ENCODE peak calls at places on chromosomes 16 and 17, in seven cellular contexts. N is lower lobe of right lung, Y is heart right ventricle, Z is HFF-Myc, P is suprapubic skin, G is tibial nerve, B is endodermal cell. D is an unnamed sample.

GRCh38 chr17:35947156-35947585 is 3.7 kb upstream of the LYZL6 start:
- DNase-seq in N (no peak), Y (peak), Z (no peak), P (no peak), G (peak), B (peak), D (peak)

GRCh38 chr16:2841606-2842339 is 11.7 kb downstream of the ZG16B start:
- DNase-seq in N (peak), Y (no peak), Z (no peak), P (no peak), G (no peak), B (no peak), D (peak)

GRCh38 chr16:69932691-69933392 is 18.3 kb upstream of the CLEC18A start:
- DNase-seq in N (peak), Y (no peak), Z (no peak), P (no peak), G (no peak), B (no peak), D (no peak)

GRCh38 chr17:62800580-62800979 is 7.5 kb downstream of the MARCHF10 start:
- DNase-seq in N (no peak), Y (no peak), Z (no peak), P (no peak), G (no peak), B (peak), D (no peak)

GRCh38 chr16:47780213-47780612 is 319.1 kb downstream of the PHKB start:
- DNase-seq in N (no peak), Y (no peak), Z (no peak), P (no peak), G (no peak), B (no peak), D (no peak)

GRCh38 chr17:41919165-41919817 is 540 bp upstream of the ACLY start:
- DNase-seq in N (no peak), Y (no peak), Z (no peak), P (no peak), G (peak), B (peak), D (no peak)

GRCh38 chr17:77467513-77467912 is 326.7 kb downstream of the SEC14L1 start:
- DNase-seq in N (peak), Y (no peak), Z (no peak), P (no peak), G (no peak), B (no peak), D (no peak)

GRCh38 chr16:27365142-27366089 is 36.6 kb upstream of the IL21R start:
- DNase-seq in N (no peak), Y (no peak), Z (no peak), P (no peak), G (no peak), B (no peak), D (no peak)

GRCh38 chr17:31702040-31702439 is 157.0 kb downstream of the COPRS start:
- DNase-seq in N (no peak), Y (no peak), Z (no peak), P (no peak), G (no peak), B (no peak), D (no peak)

GRCh38 chr17:29111816-29112499 is 68.2 kb downstream of the MYO18A start:
- DNase-seq in N (peak), Y (peak), Z (peak), P (peak), G (peak), B (peak), D (peak)
- H3K4me3 ChIP-seq in N (no peak), Y (no peak), Z (no peak), P (no peak), G (no peak), B (no peak), D (no peak)

DNA sequence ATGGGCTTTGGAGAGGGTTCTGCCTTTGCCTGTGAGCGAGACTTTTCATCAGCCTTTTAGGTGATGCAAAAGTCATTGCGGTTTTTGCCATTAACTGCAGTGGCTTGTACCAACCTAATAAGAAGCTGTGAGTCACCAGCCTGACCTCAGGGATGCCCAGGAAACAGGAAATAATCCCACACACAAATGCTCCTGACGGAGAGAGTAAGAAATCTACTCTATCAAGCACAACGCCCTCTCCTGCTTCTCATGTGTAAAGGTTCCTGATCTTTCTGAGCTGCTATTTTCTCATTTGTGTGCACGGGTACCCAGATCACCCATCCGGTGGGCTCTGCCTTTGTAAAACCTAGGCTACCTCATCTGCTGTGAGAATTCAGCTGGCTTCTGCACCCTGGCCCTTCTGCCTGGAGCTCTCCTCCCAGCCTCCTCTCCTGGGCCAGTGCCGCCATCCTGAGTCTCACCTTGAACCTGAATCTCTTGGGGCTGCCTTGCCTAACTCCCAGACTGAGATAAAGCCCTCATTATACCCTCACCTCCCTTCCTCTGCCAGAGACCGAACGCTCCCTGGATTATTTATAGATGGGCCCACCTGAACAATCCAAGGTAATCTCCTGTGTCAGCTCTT is 299.7 kb downstream of the C16orf95 start:
- DNase-seq in N (no peak), Y (no peak), Z (peak), P (no peak), G (no peak), B (peak), D (no peak)
- TF ChIP-seq CTCF in N (no peak), Y (no peak), Z (peak), P (no peak), G (no peak), B (peak), D (no peak)

GRCh38 chr17:64492481-64493109 is 4.3 kb downstream of the POLG2 start:
- DNase-seq in N (no peak), Y (no peak), Z (no peak), P (no peak), G (no peak), B (no peak), D (peak)

GRCh38 chr17:64496786-64497564 is at the start of gene POLG2:
- DNase-seq in N (peak), Y (peak), Z (peak), P (peak), G (peak), B (peak), D (peak)

GRCh38 chr17:64496348-64496785 is 487 bp downstream of the POLG2 start:
- DNase-seq in N (no peak), Y (no peak), Z (no peak), P (no peak), G (no peak), B (no peak), D (no peak)

GRCh38 chr17:64491995-64492394 is 4.9 kb downstream of the POLG2 start:
- DNase-seq in N (no peak), Y (no peak), Z (no peak), P (no peak), G (no peak), B (no peak), D (no peak)

GRCh38 chr17:64494121-64494520 is 2.7 kb downstream of the POLG2 start:
- DNase-seq in N (no peak), Y (no peak), Z (no peak), P (no peak), G (no peak), B (no peak), D (no peak)
- H3K4me3 ChIP-seq in N (no peak), Y (no peak), Z (peak), P (no peak), G (no peak), B (peak), D (peak)

GRCh38 chr17:58351182-58351581 is 819 bp downstream of the SUPT4H1 start:
- DNase-seq in N (no peak), Y (no peak), Z (no peak), P (no peak), G (no peak), B (no peak), D (no peak)

GRCh38 chr17:58352843-58353719 is 1.1 kb upstream of the SUPT4H1 start:
- DNase-seq in N (peak), Y (peak), Z (no peak), P (no peak), G (no peak), B (peak), D (peak)

GRCh38 chr17:58351710-58352017 is 337 bp downstream of the SUPT4H1 start:
- DNase-seq in N (no peak), Y (no peak), Z (no peak), P (no peak), G (no peak), B (no peak), D (no peak)

GRCh38 chr17:58354541-58355216 is 2.7 kb upstream of the SUPT4H1 start:
- DNase-seq in N (no peak), Y (no peak), Z (no peak), P (no peak), G (no peak), B (no peak), D (no peak)

GRCh38 chr17:58352018-58352842 is at the start of gene SUPT4H1:
- DNase-seq in N (peak), Y (peak), Z (peak), P (peak), G (peak), B (peak), D (peak)
- TF ChIP-seq CTCF in N (peak), Y (no peak), Z (no peak), P (no peak), G (peak), B (peak), D (no peak)

GRCh38 chr17:40338058-40338457 is 26.5 kb downstream of the GJD3 start:
- DNase-seq in N (no peak), Y (no peak), Z (no peak), P (no peak), G (no peak), B (no peak), D (no peak)
- H3K4me3 ChIP-seq in N (no peak), Y (no peak), Z (no peak), P (no peak), G (no peak), B (no peak), D (no peak)

D was measured in GM12865.